ENCODE peak calls at places on chromosomes 6 and 20, in five cellular contexts. U is fibroblast of lung, K is GM13976, F is GM20000, L is esophagus squamous epithelium. Q is an unnamed sample.

GRCh38 chr6:1802495-1803395 is 193.0 kb downstream of the FOXC1 start:
- DNase-seq in L (no peak), F (no peak), U (no peak), K (no peak), Q (no peak)

GRCh38 chr20:6053776-6054688 is at the start of gene LRRN4:
- DNase-seq in U (no peak), L (no peak), K (no peak), F (no peak), Q (peak)

GRCh38 chr6:166775180-166775922 is 148.3 kb upstream of the RPS6KA2 start:
- DNase-seq in L (no peak), F (peak), K (peak), U (peak), Q (no peak)

GRCh38 chr6:89251170-89251569 is 34.0 kb upstream of the GABRR1 start:
- DNase-seq in U (no peak), L (no peak), F (no peak), K (no peak), Q (no peak)

GRCh38 chr6:19551611-19552010 is 285.6 kb upstream of the ID4 start:
- DNase-seq in U (no peak), F (no peak), L (no peak), K (no peak), Q (no peak)

GRCh38 chr6:150333592-150333954 is 35.2 kb upstream of the IYD start:
- DNase-seq in F (no peak), L (no peak), U (no peak), K (no peak), Q (no peak)

GRCh38 chr6:138026342-138026741 is 80.9 kb downstream of the PERP start:
- DNase-seq in U (no peak), F (no peak), K (no peak), L (no peak), Q (no peak)

GRCh38 chr20:23546435-23547144 is 21.7 kb downstream of the CST9L start:
- DNase-seq in F (no peak), K (no peak), U (no peak), L (no peak), Q (no peak)

GRCh38 chr20:59560588-59561227 is 43.6 kb upstream of the PHACTR3 start:
- DNase-seq in K (peak), F (peak), L (no peak), U (peak), Q (no peak)

GRCh38 chr6:4860387-4860786 is 84.2 kb downstream of the CDYL start:
- DNase-seq in F (no peak), K (no peak), L (no peak), U (no peak), Q (no peak)

GRCh38 chr6:123986938-123987337 is 183.3 kb downstream of the NKAIN2 start:
- DNase-seq in U (no peak), L (no peak), K (peak), F (no peak), Q (no peak)

GRCh38 chr6:45445749-45446454 is 68.2 kb upstream of the SUPT3H start:
- DNase-seq in K (no peak), F (no peak), U (peak), L (peak), Q (peak)

GRCh38 chr20:49729780-49730179 is 16.1 kb upstream of the B4GALT5 start:
- DNase-seq in L (no peak), U (no peak), F (no peak), K (no peak), Q (no peak)

GRCh38 chr6:136415351-136416005 is 125.8 kb upstream of the BCLAF1 start:
- DNase-seq in L (no peak), F (no peak), K (no peak), U (peak), Q (no peak)

GRCh38 chr6:23547851-23548250 is 578.2 kb upstream of the NRSN1 start:
- DNase-seq in F (no peak), K (no peak), L (no peak), U (no peak), Q (no peak)

GRCh38 chr20:44973053-44973452 is 6.7 kb downstream of the STK4 start:
- DNase-seq in K (no peak), L (no peak), F (no peak), U (no peak), Q (no peak)

GRCh38 chr6:13733178-13733851 is 21.7 kb upstream of the RANBP9 start:
- DNase-seq in K (no peak), F (no peak), U (peak), L (no peak), Q (no peak)

GRCh38 chr6:42566614-42567208 is 2.9 kb downstream of the UBR2 start:
- DNase-seq in U (no peak), F (no peak), K (no peak), L (no peak), Q (no peak)

GRCh38 chr6:42564496-42564890 is 664 bp downstream of the UBR2 start:
- DNase-seq in F (peak), L (no peak), U (peak), K (no peak), Q (no peak)

GRCh38 chr6:42561986-42562385 is 1.8 kb upstream of the UBR2 start:
- DNase-seq in K (no peak), L (no peak), F (no peak), U (no peak), Q (no peak)

GRCh38 chr6:42562788-42563187 is 1.0 kb upstream of the UBR2 start:
- DNase-seq in F (no peak), L (no peak), K (no peak), U (no peak), Q (no peak)

GRCh38 chr6:42563697-42564495 is at the start of gene UBR2:
- DNase-seq in U (peak), F (peak), K (peak), L (peak), Q (peak)
- TF ChIP-seq CTCF in U (peak), F (no peak), K (peak), L (peak), Q (peak)

GRCh38 chr6:51792273-51793030 is 295.0 kb downstream of the PKHD1 start:
- DNase-seq in U (no peak), F (no peak), L (no peak), K (no peak), Q (no peak)
- TF ChIP-seq CTCF in U (no peak), F (no peak), L (no peak), K (no peak), Q (no peak)

DNA sequence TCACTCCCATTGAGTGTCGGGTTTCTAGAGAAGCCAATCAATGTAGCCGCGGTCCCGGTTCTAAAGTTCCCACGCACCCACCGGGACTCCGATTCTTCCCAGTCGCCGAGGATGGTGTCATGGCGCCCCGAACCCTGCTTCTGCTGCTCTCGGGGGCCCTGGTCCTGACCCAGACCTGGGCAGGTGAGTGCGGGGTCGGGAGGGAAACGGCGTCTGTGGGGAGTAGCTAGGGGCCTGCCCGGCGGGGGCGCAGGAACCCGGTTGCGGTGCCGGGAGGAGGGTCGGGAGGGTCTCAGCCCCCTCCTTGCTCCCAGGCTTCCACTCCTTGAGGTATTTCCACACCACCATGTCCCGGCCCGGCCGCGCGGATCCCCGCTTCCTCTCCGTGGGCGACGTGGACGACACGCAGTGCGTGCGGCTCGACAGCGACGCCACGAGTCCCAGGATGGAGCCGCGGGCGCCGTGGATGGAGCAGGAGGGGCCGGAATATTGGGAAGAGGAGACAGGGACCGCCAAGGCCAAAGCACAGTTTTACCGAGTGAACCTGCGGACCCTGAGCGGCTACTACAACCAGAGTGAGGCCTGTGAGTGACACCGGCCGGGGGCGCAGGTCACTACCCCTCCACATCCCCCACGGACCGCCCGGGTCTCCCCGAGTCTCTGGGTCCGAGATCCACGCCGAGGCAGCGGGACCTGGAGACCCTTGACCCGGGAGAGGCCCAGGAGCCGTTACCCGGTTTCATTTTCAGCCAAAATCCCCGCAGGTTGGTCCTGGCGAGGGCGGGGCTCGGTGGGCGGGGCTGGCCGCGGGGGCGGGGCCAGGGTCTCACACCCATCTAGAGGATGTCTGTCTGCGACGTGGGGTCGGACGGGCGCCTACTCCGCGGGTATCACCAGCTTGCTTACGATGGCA is 35.2 kb upstream of the HLA-G start:
- DNase-seq in U (no peak), K (peak), L (no peak), F (peak), Q (peak)
- TF ChIP-seq CTCF in U (peak), K (peak), L (peak), F (peak), Q (peak)

DNA sequence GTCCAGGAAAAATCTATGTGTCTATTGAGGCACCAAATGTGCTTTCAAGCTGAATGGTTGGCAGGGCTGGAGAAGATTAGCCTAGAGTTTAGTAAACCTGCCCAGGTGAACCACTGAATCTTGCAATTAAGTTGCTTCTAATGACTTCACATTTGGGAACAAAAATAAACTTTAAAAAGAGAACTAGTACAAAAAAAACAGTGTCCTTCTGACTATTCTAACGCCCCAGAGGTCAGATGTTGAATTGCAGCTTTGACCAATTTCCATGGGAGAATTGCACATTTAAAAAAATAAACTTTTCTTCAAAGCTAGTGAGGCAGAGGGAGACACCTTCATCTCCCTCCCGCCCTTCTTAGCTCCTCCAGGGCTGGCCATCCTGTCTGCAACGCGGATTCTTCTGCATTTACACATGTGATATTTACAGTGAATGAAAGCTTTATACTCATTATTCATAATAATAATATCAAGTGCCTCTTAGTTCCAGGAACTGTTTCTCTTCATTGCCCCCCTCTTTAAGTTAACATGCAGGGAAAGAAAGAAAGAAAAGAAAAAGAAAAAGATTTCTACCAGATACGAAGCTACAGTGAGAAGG is 270.2 kb downstream of the SMOC2 start:
- DNase-seq in L (no peak), K (no peak), F (no peak), U (no peak), Q (no peak)
- TF ChIP-seq CTCF in L (peak), K (no peak), F (no peak), U (no peak), Q (peak)

DNA sequence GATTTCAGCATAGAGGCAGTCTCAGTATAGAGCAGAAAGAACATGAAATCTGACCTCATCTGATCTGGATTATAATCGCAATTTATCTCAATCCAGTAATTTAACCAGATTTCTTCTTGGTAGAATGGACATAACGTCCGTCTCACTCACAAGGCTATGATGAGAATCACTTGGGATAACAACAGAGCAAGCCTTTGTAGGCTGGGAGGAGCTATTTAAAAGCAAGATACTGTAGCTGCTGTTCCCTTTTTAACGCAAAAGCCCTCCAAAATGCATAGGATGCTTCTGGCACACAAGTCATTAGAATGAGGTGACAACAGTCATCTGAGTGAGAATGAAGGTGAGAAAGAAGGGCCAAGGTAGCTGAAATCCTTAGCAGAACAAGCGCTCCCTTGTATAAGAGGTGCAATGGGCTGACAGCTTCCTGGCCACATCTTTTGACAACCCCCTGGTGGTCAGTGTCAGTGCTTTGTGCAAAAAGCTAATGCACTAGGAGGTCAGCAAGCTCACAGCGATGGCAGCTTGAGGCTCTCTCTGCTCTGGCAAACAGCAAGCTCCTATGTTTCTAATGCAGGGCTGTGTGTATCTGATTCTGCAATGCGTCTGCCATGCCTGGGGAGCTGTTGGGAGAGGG is 16.4 kb downstream of the METTL24 start:
- DNase-seq in K (no peak), F (no peak), U (peak), L (no peak), Q (no peak)
- TF ChIP-seq CTCF in K (no peak), F (peak), U (no peak), L (no peak), Q (no peak)

DNA sequence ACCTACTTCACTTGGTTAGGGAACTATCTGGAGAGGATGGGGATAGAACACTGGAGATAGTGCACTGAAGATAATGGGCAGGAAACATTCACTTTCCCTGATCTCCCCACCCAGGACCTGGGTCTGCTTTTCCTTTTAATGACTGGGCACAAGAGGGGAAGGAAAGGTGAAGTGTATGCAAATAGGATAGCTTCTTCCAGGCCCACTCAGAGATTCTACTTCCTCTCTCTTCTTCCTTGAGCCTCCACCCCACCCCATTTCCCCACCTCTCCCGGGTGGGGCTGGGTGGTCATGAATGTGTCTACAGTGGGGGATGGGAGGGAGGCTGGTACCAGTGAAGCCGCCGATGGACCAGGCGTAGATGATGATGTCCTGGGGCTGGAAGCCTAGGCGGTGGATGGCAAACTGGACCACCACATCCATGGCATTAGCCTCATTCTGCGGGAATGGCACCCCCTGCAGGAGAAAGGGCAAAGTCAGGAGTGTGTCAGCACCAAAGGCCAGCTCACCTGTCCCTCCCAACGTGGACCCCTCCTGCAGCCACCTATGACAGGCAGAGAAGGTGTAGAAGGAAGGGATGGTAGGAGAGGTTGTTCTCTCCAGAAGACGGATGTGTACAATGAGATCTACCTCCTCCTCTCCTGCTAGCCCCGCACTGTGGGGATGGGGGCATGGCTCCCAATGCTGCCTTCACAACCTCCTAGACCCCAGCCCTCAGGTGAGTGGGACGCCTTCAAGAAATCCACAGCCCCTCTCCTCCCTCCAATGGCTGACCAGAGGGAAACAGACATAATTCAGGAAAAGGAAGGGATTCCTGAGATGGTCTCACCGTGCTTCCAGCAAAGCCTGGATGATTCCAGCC is 8.6 kb upstream of the LY6G5C start:
- DNase-seq in F (no peak), L (no peak), K (peak), U (no peak), Q (no peak)
- TF ChIP-seq CTCF in F (no peak), L (no peak), K (peak), U (peak), Q (no peak)

GRCh38 chr6:104789770-104790190 is 69.9 kb downstream of the HACE1 start:
- DNase-seq in L (no peak), U (peak), F (peak), K (peak), Q (no peak)
- TF ChIP-seq CTCF in L (no peak), U (no peak), F (peak), K (peak), Q (no peak)